ENCODE peak calls at places on chromosomes 4 and X, in ten cellular contexts. X, Q, O, E, S, I, R, J, K and M are unnamed samples.

GRCh38 chr4:145481164-145481941 is at the start of gene SMAD1:
- DNase-seq in X (peak; percentile 53), Q (peak; percentile 82), O (peak; percentile 86), E (peak; percentile 83), S (no peak), I (peak; percentile 96), R (peak; percentile 91), J (peak; percentile 75), K (peak; percentile 88), M (no peak)

GRCh38 chrX:41148553-41148952 is 63.3 kb downstream of the USP9X start:
- DNase-seq in X (no peak), Q (peak; percentile 84), O (no peak), E (no peak), S (no peak), I (peak; percentile 39), R (no peak), J (no peak), K (no peak), M (no peak)

GRCh38 chrX:37959212-37960021 is 46.9 kb upstream of the SYTL5 start:
- DNase-seq in X (peak; percentile 95), Q (no peak), O (no peak), E (no peak), S (no peak), I (no peak), R (no peak), J (no peak), K (no peak), M (no peak)

GRCh38 chr4:13264126-13264525 is 220.0 kb downstream of the RAB28 start:
- DNase-seq in X (no peak), Q (no peak), O (no peak), E (no peak), S (no peak), I (peak; percentile 19), R (no peak), J (no peak), K (no peak), M (no peak)

GRCh38 chr4:185839204-185839712 is 27.3 kb upstream of the SORBS2 start:
- DNase-seq in X (no peak), Q (peak; percentile 91), O (peak; percentile 57), E (no peak), S (no peak), I (peak; percentile 96), R (peak; percentile 72), J (peak; percentile 58), K (no peak), M (no peak)

GRCh38 chrX:7943600-7944245 is 16.5 kb upstream of the PNPLA4 start:
- DNase-seq in X (no peak), Q (no peak), O (peak; percentile 43), E (peak; percentile 17), S (no peak), I (no peak), R (no peak), J (no peak), K (no peak), M (no peak)

GRCh38 chrX:106684207-106684606 is 42.3 kb upstream of the RNF128 start:
- DNase-seq in X (no peak), Q (no peak), O (no peak), E (no peak), S (no peak), I (no peak), R (no peak), J (no peak), K (no peak), M (no peak)

GRCh38 chrX:48468247-48468671 is 1.8 kb downstream of the SLC38A5 start:
- DNase-seq in X (no peak), Q (no peak), O (peak; percentile 62), E (no peak), S (no peak), I (peak; percentile 54), R (no peak), J (no peak), K (no peak), M (no peak)

GRCh38 chrX:42778096-42778495 is at the start of gene PPP1R2C:
- DNase-seq in X (no peak), Q (no peak), O (peak; percentile 7), E (no peak), S (peak; percentile 58), I (no peak), R (no peak), J (no peak), K (no peak), M (peak; percentile 69)

GRCh38 chr4:147635348-147635747 is 18.2 kb downstream of the TMEM184C start:
- DNase-seq in X (no peak), Q (no peak), O (no peak), E (no peak), S (no peak), I (no peak), R (no peak), J (no peak), K (no peak), M (no peak)

GRCh38 chr4:147633643-147634042 is 16.4 kb downstream of the TMEM184C start:
- DNase-seq in X (no peak), Q (no peak), O (no peak), E (no peak), S (no peak), I (no peak), R (no peak), J (no peak), K (no peak), M (no peak)

GRCh38 chr4:147638365-147638764 is 21.2 kb downstream of the TMEM184C start:
- DNase-seq in X (no peak), Q (no peak), O (no peak), E (no peak), S (no peak), I (no peak), R (no peak), J (no peak), K (no peak), M (no peak)

GRCh38 chr4:147628415-147628814 is 11.2 kb downstream of the TMEM184C start:
- DNase-seq in X (no peak), Q (no peak), O (no peak), E (no peak), S (no peak), I (no peak), R (no peak), J (no peak), K (no peak), M (no peak)

DNA sequence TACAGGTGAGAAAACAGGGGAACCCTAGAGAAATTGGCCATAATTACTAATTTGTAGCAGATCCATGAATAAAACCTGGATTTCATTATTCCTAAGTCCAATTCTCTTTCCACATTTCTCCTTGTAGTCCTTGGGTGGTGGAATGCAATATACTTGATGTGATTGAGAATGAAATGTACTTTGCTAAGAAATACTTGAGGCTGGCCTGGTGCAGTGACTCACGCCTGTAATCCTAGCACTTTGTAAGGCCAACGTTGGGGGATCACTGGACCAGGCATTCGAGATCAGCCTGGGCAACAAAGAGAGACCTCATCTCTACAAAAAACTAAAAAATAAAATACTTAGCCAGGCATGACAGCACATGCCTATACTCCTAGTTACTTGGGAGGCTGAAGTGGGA is 15.9 kb downstream of the TMEM184C start:
- DNase-seq in X (no peak), Q (no peak), O (no peak), E (no peak), S (no peak), I (no peak), R (no peak), J (no peak), K (no peak), M (no peak)
- H3K4me1 ChIP-seq in X (no peaks in the 10 kb centered on the region), Q (no peaks in the 10 kb centered on the region), O (no peaks in the 10 kb centered on the region), E (no peaks in the 10 kb centered on the region), S (no peaks in the 10 kb centered on the region), I (peaks cover 14% of the 10 kb centered on the region), R (no peaks in the 10 kb centered on the region), J (peaks cover 2% of the 10 kb centered on the region), K (no peaks in the 10 kb centered on the region), M (no peaks in the 10 kb centered on the region)

GRCh38 chr4:102431608-102431961 is 69.6 kb upstream of the NFKB1 start:
- DNase-seq in X (no peak), Q (no peak), O (no peak), E (no peak), S (no peak), I (no peak), R (no peak), J (no peak), K (no peak), M (no peak)

GRCh38 chr4:102427599-102427998 is 73.6 kb upstream of the NFKB1 start:
- DNase-seq in X (no peak), Q (no peak), O (no peak), E (no peak), S (no peak), I (no peak), R (no peak), J (no peak), K (no peak), M (no peak)

GRCh38 chr4:102429553-102429952 is 71.6 kb upstream of the NFKB1 start:
- DNase-seq in X (no peak), Q (peak; percentile 75), O (no peak), E (no peak), S (no peak), I (peak; percentile 84), R (no peak), J (no peak), K (no peak), M (no peak)

DNA sequence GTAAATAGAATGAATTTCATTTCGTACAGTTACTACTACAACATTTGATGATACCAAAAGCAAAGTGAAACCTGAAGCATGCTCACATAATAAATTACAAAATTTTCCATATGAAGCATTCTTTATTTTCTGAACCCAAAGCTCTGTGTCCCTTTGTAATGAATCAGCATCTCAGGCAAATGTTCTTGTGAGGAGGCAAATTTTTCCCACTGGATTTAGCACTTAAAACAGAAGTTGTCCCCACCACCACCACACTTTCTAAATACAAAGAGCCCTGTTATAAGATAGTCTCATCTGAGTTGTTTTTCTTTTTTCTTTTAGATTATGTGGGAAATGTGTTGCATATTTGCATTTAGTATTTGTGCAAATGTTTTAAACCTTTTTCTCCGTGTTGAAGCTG is 70.6 kb upstream of the NFKB1 start:
- DNase-seq in X (no peak), Q (peak; percentile 16), O (no peak), E (no peak), S (no peak), I (peak; percentile 61), R (no peak), J (no peak), K (no peak), M (no peak)
- H3K4me3 ChIP-seq in X (peak overlapping the region; percentile 78), Q (peak overlapping the region; percentile 61), O (peak overlapping the region; percentile 86), E (peak overlapping the region; percentile 42), S (peak overlapping the region; percentile 63), I (peak overlapping the region; percentile 86), R (peak overlapping the region; percentile 58), J (peak overlapping the region; percentile 40), K (peak overlapping the region; percentile 60), M (peak overlapping the region; percentile 53)

DNA sequence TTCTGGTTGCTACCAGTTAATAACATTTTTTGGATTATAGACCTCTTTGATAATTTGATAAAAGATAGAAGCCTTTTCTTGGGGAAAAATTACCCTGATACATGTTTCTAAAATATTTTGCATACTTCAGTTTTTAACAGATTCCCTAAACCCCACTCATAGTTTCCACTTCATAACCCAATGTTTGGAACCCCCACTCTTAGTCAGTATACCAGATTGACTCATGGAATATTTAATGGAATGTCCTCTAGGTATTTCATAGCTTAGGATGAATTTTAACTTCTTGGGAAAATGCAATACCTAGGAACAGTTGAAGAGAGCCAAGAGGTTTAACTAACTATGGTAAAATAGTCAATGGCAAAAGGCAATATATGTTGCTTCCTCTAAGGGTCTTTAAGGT is 159.7 kb downstream of the PCDH7 start:
- DNase-seq in X (no peak), Q (peak; percentile 34), O (no peak), E (no peak), S (no peak), I (no peak), R (no peak), J (no peak), K (no peak), M (no peak)
- H3K27me3 ChIP-seq in X (no peaks in the 10 kb centered on the region), Q (no peaks in the 10 kb centered on the region), O (no peaks in the 10 kb centered on the region), E (no peaks in the 10 kb centered on the region), S (no peaks in the 10 kb centered on the region), I (no peaks in the 10 kb centered on the region), R (no peaks in the 10 kb centered on the region), J (no peaks in the 10 kb centered on the region), K (no peaks in the 10 kb centered on the region), M (no peaks in the 10 kb centered on the region)

GRCh38 chr4:159363376-159363775 is 260.5 kb downstream of the RAPGEF2 start:
- DNase-seq in X (no peak), Q (peak; percentile 27), O (no peak), E (no peak), S (no peak), I (peak; percentile 78), R (no peak), J (no peak), K (no peak), M (no peak)
- H3K4me1 ChIP-seq in X (peaks cover 21% of the 10 kb centered on the region), Q (peaks cover 18% of the 10 kb centered on the region), O (no peaks in the 10 kb centered on the region), E (no peaks in the 10 kb centered on the region), S (no peaks in the 10 kb centered on the region), I (peaks cover 70% of the 10 kb centered on the region), R (peaks cover 6% of the 10 kb centered on the region), J (no peaks in the 10 kb centered on the region), K (no peaks in the 10 kb centered on the region), M (no peaks in the 10 kb centered on the region)